ENCODE peak calls at places on chromosomes 4 and X, in four cellular contexts. One of them, this sample, is unnamed.

GRCh38 chr4:98828801-98829200 is 100.1 kb downstream of the EIF4E start:
- DNase-seq in amygdala: no peak
- DNase-seq in EL: peak
- DNase-seq in cardiac muscle cell: no peak
- DNase-seq in this sample: peak

GRCh38 chr4:128060620-128061565 is at the start of gene LARP1B:
- DNase-seq in amygdala: peak
- DNase-seq in EL: peak
- DNase-seq in cardiac muscle cell: peak
- DNase-seq in this sample: peak

GRCh38 chrX:2526390-2526789 is 25.6 kb upstream of the DHRSX start:
- DNase-seq in amygdala: no peak
- DNase-seq in EL: no peak
- DNase-seq in cardiac muscle cell: no peak
- DNase-seq in this sample: no peak

GRCh38 chr4:75683482-75684155 is 10.4 kb upstream of the G3BP2 start:
- DNase-seq in amygdala: no peak
- DNase-seq in EL: no peak
- DNase-seq in cardiac muscle cell: no peak
- DNase-seq in this sample: no peak

GRCh38 chrX:78517124-78517523 is 142.0 kb downstream of the RTL3 start:
- DNase-seq in amygdala: no peak
- DNase-seq in EL: no peak
- DNase-seq in cardiac muscle cell: no peak
- DNase-seq in this sample: no peak

GRCh38 chr4:127203561-127204260 is 429.0 kb upstream of the INTU start:
- DNase-seq in amygdala: no peak
- DNase-seq in EL: peak
- DNase-seq in cardiac muscle cell: no peak
- DNase-seq in this sample: no peak

GRCh38 chr4:21451032-21451431 is 497.5 kb downstream of the KCNIP4 start:
- DNase-seq in amygdala: no peak
- DNase-seq in EL: peak
- DNase-seq in cardiac muscle cell: no peak
- DNase-seq in this sample: no peak

GRCh38 chr4:121195649-121196048 is 31.5 kb upstream of the TNIP3 start:
- DNase-seq in amygdala: no peak
- DNase-seq in EL: no peak
- DNase-seq in cardiac muscle cell: peak
- DNase-seq in this sample: no peak

GRCh38 chrX:427812-428725 is 41.4 kb upstream of the PPP2R3B start:
- DNase-seq in amygdala: no peak
- DNase-seq in EL: peak
- DNase-seq in cardiac muscle cell: peak
- DNase-seq in this sample: peak

GRCh38 chr4:110614173-110614948 is 8.5 kb downstream of the PITX2 start:
- DNase-seq in amygdala: no peak
- DNase-seq in EL: no peak
- DNase-seq in cardiac muscle cell: no peak
- DNase-seq in this sample: no peak

GRCh38 chr4:137768881-137769280 is 236.6 kb upstream of the PCDH18 start:
- DNase-seq in amygdala: no peak
- DNase-seq in EL: no peak
- DNase-seq in cardiac muscle cell: no peak
- DNase-seq in this sample: no peak

GRCh38 chr4:93731448-93731847 is 97.1 kb upstream of the ATOH1 start:
- DNase-seq in amygdala: no peak
- DNase-seq in EL: peak
- DNase-seq in cardiac muscle cell: no peak
- DNase-seq in this sample: no peak

GRCh38 chr4:150411527-150411926 is 170.4 kb upstream of the MAB21L2 start:
- DNase-seq in amygdala: no peak
- DNase-seq in EL: no peak
- DNase-seq in cardiac muscle cell: no peak
- DNase-seq in this sample: peak

GRCh38 chrX:11040405-11040804 is 70.7 kb upstream of the HCCS start:
- DNase-seq in amygdala: no peak
- DNase-seq in EL: no peak
- DNase-seq in cardiac muscle cell: peak
- DNase-seq in this sample: no peak